ENCODE peak calls at places on chromosomes 12 and 14, in eight cellular contexts. One of them, this sample, is unnamed.

GRCh38 chr12:3311027-3311402 is 180.0 kb upstream of the PRMT8 start:
- DNase-seq in neural crest cell: no peak
- DNase-seq in HFFc6: no peak
- DNase-seq in ovary: no peak
- DNase-seq in lower lobe of right lung: no peak
- DNase-seq in stimulated activated CD8-positive, alpha-beta memory T cell treated with anti-CD3 and anti-CD28 coated beads, Interleukin-4, amount 100 ng/mL, for 1 hour: no peak
- DNase-seq in NCI-H2171 treated with DMSO at 0.1 percent for 48 hours: no peak
- DNase-seq in NCI-H2081: peak
- DNase-seq in this sample: no peak

GRCh38 chr12:102480401-102480800 is at the start of gene IGF1:
- DNase-seq in neural crest cell: no peak
- DNase-seq in HFFc6: peak
- DNase-seq in ovary: no peak
- DNase-seq in lower lobe of right lung: no peak
- DNase-seq in stimulated activated CD8-positive, alpha-beta memory T cell treated with anti-CD3 and anti-CD28 coated beads, Interleukin-4, amount 100 ng/mL, for 1 hour: no peak
- DNase-seq in NCI-H2171 treated with DMSO at 0.1 percent for 48 hours: peak
- DNase-seq in NCI-H2081: no peak
- DNase-seq in this sample: no peak

GRCh38 chr12:11863478-11863906 is 207.2 kb upstream of the BCL2L14 start:
- DNase-seq in neural crest cell: no peak
- DNase-seq in HFFc6: no peak
- DNase-seq in ovary: peak
- DNase-seq in lower lobe of right lung: no peak
- DNase-seq in stimulated activated CD8-positive, alpha-beta memory T cell treated with anti-CD3 and anti-CD28 coated beads, Interleukin-4, amount 100 ng/mL, for 1 hour: no peak
- DNase-seq in NCI-H2171 treated with DMSO at 0.1 percent for 48 hours: no peak
- DNase-seq in NCI-H2081: no peak
- DNase-seq in this sample: no peak

GRCh38 chr12:92528586-92528985 is 174.2 kb upstream of the PLEKHG7 start:
- DNase-seq in neural crest cell: no peak
- DNase-seq in HFFc6: no peak
- DNase-seq in ovary: no peak
- DNase-seq in lower lobe of right lung: no peak
- DNase-seq in stimulated activated CD8-positive, alpha-beta memory T cell treated with anti-CD3 and anti-CD28 coated beads, Interleukin-4, amount 100 ng/mL, for 1 hour: no peak
- DNase-seq in NCI-H2171 treated with DMSO at 0.1 percent for 48 hours: no peak
- DNase-seq in NCI-H2081: no peak
- DNase-seq in this sample: no peak

GRCh38 chr14:56168007-56168616 is 49.9 kb downstream of the PELI2 start:
- DNase-seq in neural crest cell: no peak
- DNase-seq in HFFc6: no peak
- DNase-seq in ovary: no peak
- DNase-seq in lower lobe of right lung: no peak
- DNase-seq in stimulated activated CD8-positive, alpha-beta memory T cell treated with anti-CD3 and anti-CD28 coated beads, Interleukin-4, amount 100 ng/mL, for 1 hour: no peak
- DNase-seq in NCI-H2171 treated with DMSO at 0.1 percent for 48 hours: no peak
- DNase-seq in NCI-H2081: no peak
- DNase-seq in this sample: no peak

GRCh38 chr12:13146539-13146938 is 43.1 kb upstream of the GSG1 start:
- DNase-seq in neural crest cell: no peak
- DNase-seq in HFFc6: no peak
- DNase-seq in ovary: no peak
- DNase-seq in lower lobe of right lung: no peak
- DNase-seq in stimulated activated CD8-positive, alpha-beta memory T cell treated with anti-CD3 and anti-CD28 coated beads, Interleukin-4, amount 100 ng/mL, for 1 hour: no peak
- DNase-seq in NCI-H2171 treated with DMSO at 0.1 percent for 48 hours: no peak
- DNase-seq in NCI-H2081: no peak
- DNase-seq in this sample: no peak

GRCh38 chr14:102461490-102462317 is 47.9 kb downstream of the ANKRD9 start:
- DNase-seq in neural crest cell: no peak
- DNase-seq in HFFc6: no peak
- DNase-seq in ovary: no peak
- DNase-seq in lower lobe of right lung: no peak
- DNase-seq in stimulated activated CD8-positive, alpha-beta memory T cell treated with anti-CD3 and anti-CD28 coated beads, Interleukin-4, amount 100 ng/mL, for 1 hour: no peak
- DNase-seq in NCI-H2171 treated with DMSO at 0.1 percent for 48 hours: peak
- DNase-seq in NCI-H2081: no peak
- DNase-seq in this sample: no peak

GRCh38 chr12:94329366-94329765 is 130.3 kb downstream of the CEP83 start:
- DNase-seq in neural crest cell: no peak
- DNase-seq in HFFc6: no peak
- DNase-seq in ovary: no peak
- DNase-seq in lower lobe of right lung: no peak
- DNase-seq in stimulated activated CD8-positive, alpha-beta memory T cell treated with anti-CD3 and anti-CD28 coated beads, Interleukin-4, amount 100 ng/mL, for 1 hour: no peak
- DNase-seq in NCI-H2171 treated with DMSO at 0.1 percent for 48 hours: no peak
- DNase-seq in NCI-H2081: no peak
- DNase-seq in this sample: no peak

GRCh38 chr14:22071001-22071400 is 397.4 kb upstream of the OR4E1 start:
- DNase-seq in neural crest cell: no peak
- DNase-seq in HFFc6: no peak
- DNase-seq in ovary: no peak
- DNase-seq in lower lobe of right lung: no peak
- DNase-seq in stimulated activated CD8-positive, alpha-beta memory T cell treated with anti-CD3 and anti-CD28 coated beads, Interleukin-4, amount 100 ng/mL, for 1 hour: no peak
- DNase-seq in NCI-H2171 treated with DMSO at 0.1 percent for 48 hours: no peak
- DNase-seq in NCI-H2081: no peak
- DNase-seq in this sample: no peak

GRCh38 chr12:712172-712863 is 40.1 kb upstream of the WNK1 start:
- DNase-seq in neural crest cell: no peak
- DNase-seq in HFFc6: no peak
- DNase-seq in ovary: no peak
- DNase-seq in lower lobe of right lung: no peak
- DNase-seq in stimulated activated CD8-positive, alpha-beta memory T cell treated with anti-CD3 and anti-CD28 coated beads, Interleukin-4, amount 100 ng/mL, for 1 hour: no peak
- DNase-seq in NCI-H2171 treated with DMSO at 0.1 percent for 48 hours: peak
- DNase-seq in NCI-H2081: no peak
- DNase-seq in this sample: peak